ENCODE peak calls at places on chromosome 9, in four cellular contexts. C is progenitor cell of endocrine pancreas, W is mucosa of descending colon, P is GM20000. Q is an unnamed sample.

GRCh38 chr9:87529666-87530065 is 32.0 kb downstream of the DAPK1 start:
- DNase-seq in P (no peak), W (no peak), C (no peak), Q (no peak)

GRCh38 chr9:20804476-20805253 is 120.6 kb downstream of the FOCAD start:
- DNase-seq in W (no peak), P (no peak), C (no peak), Q (no peak)

GRCh38 chr9:138049779-138050471 is 172.3 kb downstream of the CACNA1B start:
- DNase-seq in P (no peak), W (no peak), C (no peak), Q (no peak)

GRCh38 chr9:121556580-121556979 is 56.9 kb upstream of the GGTA1 start:
- DNase-seq in W (no peak), C (no peak), P (no peak), Q (no peak)

GRCh38 chr9:15271403-15271802 is 35.6 kb downstream of the TTC39B start:
- DNase-seq in C (no peak), P (no peak), W (no peak), Q (no peak)

GRCh38 chr9:114693248-114693895 is 11.4 kb upstream of the TEX48 start:
- DNase-seq in P (no peak), C (no peak), W (no peak), Q (no peak)

GRCh38 chr9:69580582-69580945 is 91.6 kb downstream of the APBA1 start:
- DNase-seq in P (no peak), C (no peak), W (no peak), Q (no peak)

GRCh38 chr9:132163457-132163875 is 1.6 kb downstream of the NTNG2 start:
- DNase-seq in C (no peak), P (no peak), W (no peak), Q (no peak)

GRCh38 chr9:124202447-124202971 is 55.2 kb upstream of the NEK6 start:
- DNase-seq in C (no peak), W (peak; percentile 53), P (peak; percentile 78), Q (no peak)

GRCh38 chr9:100099722-100100042 is 639 bp downstream of the INVS start:
- DNase-seq in C (no peak), W (peak; percentile 42), P (no peak), Q (peak; percentile 6)

GRCh38 chr9:27457445-27457844 is 66.6 kb upstream of the IFNK start:
- DNase-seq in P (no peak), C (no peak), W (peak; percentile 85), Q (no peak)

GRCh38 chr9:113375057-113376023 is 1.4 kb downstream of the HDHD3 start:
- DNase-seq in C (no peak), P (no peak), W (peak; percentile 58), Q (no peak)

GRCh38 chr9:125748511-125749099 is 1.4 kb downstream of the PBX3 start:
- DNase-seq in C (no peak), W (peak; percentile 42), P (peak; percentile 34), Q (no peak)

GRCh38 chr9:136742640-136743391 is at the start of gene LCN10:
- DNase-seq in P (no peak), C (peak; percentile 75), W (peak; percentile 32), Q (no peak)

GRCh38 chr9:115604831-115605483 is 487.0 kb upstream of the TNC start:
- DNase-seq in C (no peak), P (no peak), W (no peak), Q (no peak)

GRCh38 chr9:21616082-21616778 is 134.1 kb upstream of the IFNE start:
- DNase-seq in W (no peak), P (no peak), C (no peak), Q (no peak)

GRCh38 chr9:92176068-92176799 is 61.0 kb upstream of the SPTLC1 start:
- DNase-seq in W (no peak), C (no peak), P (no peak), Q (no peak)

GRCh38 chr9:219670-220365 is 5.2 kb downstream of the DOCK8 start:
- DNase-seq in W (no peak), C (no peak), P (no peak), Q (no peak)

GRCh38 chr9:132042324-132042723 is 37.3 kb downstream of the MED27 start:
- DNase-seq in W (no peak), P (no peak), C (no peak), Q (no peak)

GRCh38 chr9:136544549-136545064 is 1.2 kb downstream of the NOTCH1 start:
- DNase-seq in P (peak; percentile 87), W (peak; percentile 87), C (peak; percentile 39), Q (no peak)

GRCh38 chr9:38017149-38017884 is 51.7 kb downstream of the SHB start:
- DNase-seq in P (no peak), W (no peak), C (no peak), Q (peak; percentile 43)
- TF ChIP-seq CTCF in P (no peak), W (no peak), C (peak; percentile 46), Q (peak; percentile 49)

DNA sequence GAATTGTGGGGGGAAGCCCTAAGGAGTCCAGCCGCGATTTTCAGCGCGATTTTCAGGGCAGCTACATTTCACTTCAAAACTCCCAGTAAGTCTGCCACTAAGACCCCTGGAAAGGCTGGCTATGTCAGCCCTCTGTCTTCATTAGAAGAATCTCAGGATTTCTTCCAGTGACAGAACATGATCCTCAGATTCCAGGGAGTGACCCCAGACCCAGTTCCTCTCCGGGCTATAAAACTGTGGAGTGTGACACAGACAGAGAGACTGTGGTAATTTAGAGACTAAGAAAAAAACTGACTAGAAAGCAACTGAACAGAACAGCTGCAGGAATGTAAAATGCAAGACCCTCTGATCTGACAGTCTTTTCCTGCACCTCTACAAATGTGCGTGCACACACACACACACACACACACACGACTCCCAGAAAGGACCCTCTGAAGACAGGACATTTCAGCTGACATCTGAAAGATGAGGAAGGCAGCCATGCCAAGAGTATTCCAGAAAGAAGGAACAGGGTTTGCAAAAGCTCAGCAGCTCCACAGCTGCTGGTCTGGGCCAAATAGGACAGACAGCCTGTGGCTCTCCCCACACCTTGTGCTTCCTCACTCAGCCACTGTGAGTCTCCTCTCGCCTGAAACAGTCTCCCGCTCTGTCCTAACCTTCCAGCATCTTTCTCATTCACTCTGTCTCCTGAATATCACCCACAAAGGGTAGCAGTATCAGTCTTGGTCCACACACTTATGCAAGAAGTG is 188.9 kb downstream of the PALM2AKAP2 start:
- DNase-seq in P (no peak), C (no peak), W (no peak), Q (no peak)
- TF ChIP-seq CTCF in P (peak; percentile 6), C (no peak), W (no peak), Q (peak; percentile 29)

DNA sequence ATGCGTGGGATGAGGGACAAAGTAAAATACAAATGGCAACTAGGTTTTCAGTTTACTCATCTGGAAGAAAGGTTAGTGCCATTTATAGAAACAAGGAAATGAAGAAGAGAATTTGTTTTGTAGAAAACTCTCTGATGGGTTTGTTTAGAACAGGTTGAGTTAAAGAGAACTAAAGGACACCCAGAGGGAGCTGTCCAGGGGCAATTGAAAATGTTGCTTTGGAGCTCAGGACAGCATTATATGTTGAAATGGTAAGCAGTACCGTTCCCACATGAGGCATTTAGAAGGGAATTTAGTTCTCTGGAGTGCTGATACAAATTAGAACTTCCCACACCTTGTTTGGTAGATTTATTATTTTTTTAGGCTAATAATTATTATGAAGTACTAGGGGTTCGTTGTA is 71.5 kb downstream of the ZNF462 start:
- DNase-seq in P (no peak), W (no peak), C (no peak), Q (no peak)
- TF ChIP-seq CTCF in P (no peak), W (no peak), C (no peak), Q (no peak)

DNA sequence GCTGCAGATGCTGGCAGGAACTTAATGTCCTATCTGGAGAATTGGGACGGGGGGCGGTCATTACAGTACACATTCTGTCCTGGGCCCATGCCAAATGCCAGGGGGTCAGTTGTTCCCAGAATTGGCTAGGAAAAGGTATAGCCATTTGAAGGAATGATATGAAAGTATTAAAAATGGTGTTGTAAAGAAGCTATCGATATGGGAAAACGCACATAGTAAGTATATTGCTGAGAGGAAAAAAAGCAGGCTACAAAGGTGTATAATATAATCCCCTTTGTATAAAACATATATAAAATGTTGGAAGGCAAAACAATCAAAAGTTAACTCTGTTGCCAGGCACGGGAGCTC is 450 bp upstream of the ARHGEF39 start:
- DNase-seq in P (no peak), C (no peak), W (no peak), Q (no peak)
- TF ChIP-seq CTCF in P (no peak), C (no peak), W (no peak), Q (peak; percentile 2)

GRCh38 chr9:134455010-134455409 is 128.8 kb downstream of the RXRA start:
- DNase-seq in C (no peak), P (no peak), W (no peak), Q (no peak)

GRCh38 chr9:134456740-134457315 is 130.6 kb downstream of the RXRA start:
- DNase-seq in C (no peak), W (peak; percentile 46), P (no peak), Q (no peak)

GRCh38 chr9:134455537-134455936 is 129.3 kb downstream of the RXRA start:
- DNase-seq in W (no peak), C (no peak), P (no peak), Q (no peak)

GRCh38 chr9:134457321-134457923 is 131.2 kb downstream of the RXRA start:
- DNase-seq in W (no peak), C (no peak), P (no peak), Q (no peak)

DNA sequence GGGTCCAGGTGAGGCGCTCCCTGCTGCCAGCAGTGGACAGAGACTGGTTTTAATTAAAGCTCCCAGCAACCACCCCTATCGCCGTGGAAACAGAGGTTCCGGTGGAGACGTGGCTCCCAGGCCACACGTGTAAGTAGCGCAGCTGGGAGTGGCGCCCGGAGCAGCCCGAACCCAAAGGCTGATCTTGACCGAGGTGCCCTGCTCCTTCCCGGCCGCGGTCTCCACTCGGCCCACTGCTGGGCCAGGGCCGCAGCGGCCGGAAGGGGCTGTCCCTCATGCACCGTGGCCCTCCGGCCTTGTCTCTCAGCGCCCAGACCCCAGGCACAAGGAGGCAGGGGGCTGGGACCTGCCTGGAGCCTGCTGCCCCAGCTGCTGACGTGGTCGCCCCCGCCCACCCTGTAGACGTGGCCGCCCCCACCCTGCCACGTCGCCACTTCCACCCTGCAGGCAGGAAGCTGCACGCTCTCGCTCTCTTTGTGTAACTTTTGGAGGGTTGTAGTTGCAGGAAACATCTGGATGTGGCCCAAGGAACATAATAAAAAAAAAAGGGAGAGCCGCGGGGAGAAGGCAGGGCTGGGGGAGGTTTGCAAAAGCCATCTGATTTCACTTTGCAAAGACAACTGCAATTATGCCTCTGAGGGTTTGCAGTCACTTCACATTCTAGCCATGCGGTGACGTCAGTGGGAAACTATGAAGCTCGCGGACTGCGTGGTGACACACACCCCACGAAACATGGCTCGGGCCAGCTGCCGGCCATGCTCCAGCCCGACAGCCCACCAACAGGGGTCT is 129.9 kb downstream of the RXRA start:
- DNase-seq in P (peak; percentile 74), C (no peak), W (peak; percentile 82), Q (no peak)
- TF ChIP-seq CTCF in P (no peak), C (no peak), W (no peak), Q (no peak)

GRCh38 chr9:129631673-129632129 is 5.7 kb downstream of the NTMT1 start:
- DNase-seq in P (no peak), W (no peak), C (no peak), Q (no peak)
- TF ChIP-seq CTCF in P (no peak), W (no peak), C (no peak), Q (no peak)

DNA sequence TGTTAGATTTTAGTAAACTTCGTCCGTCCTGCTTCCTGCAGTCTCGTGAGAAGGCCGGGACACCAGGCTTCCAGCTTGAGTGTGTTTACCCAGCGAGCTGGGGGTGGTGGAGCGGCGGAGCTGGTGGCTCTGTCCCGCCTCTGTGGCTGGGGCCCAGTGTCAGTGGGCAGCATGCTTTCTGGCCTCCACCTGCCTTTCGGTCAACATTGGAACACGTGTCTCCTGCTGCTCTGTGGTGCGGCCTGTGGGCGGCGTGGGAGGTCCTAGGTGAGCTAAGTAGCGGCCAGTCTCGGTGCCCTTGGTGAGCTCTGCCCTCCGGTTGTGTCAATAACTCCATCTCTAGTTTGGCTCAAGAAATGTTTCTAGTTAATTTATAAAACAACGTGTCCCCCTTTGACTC is 125.9 kb downstream of the GADD45G start:
- DNase-seq in C (peak; percentile 25), P (no peak), W (no peak), Q (no peak)
- TF ChIP-seq CTCF in C (peak; percentile 37), P (no peak), W (no peak), Q (no peak)

Q was measured in neural crest cell.